ENCODE peak calls at places on chromosomes 1 and 21, in seven cellular contexts. M is right cardiac atrium; P is effector memory CD8-positive, alpha-beta T cell; Y is activated CD8-positive, alpha-beta memory T cell treated with anti-CD3 and anti-CD28 coated beads, Interleukin-2, amount 10 ng/mL, durations not matched to agents 7 days and 5 days; O is Right ventricle myocardium inferior; W is left lung; B is activated naive CD8-positive, alpha-beta T cell treated with anti-CD3 and anti-CD28 coated beads, Interleukin-2, amount 10 ng/mL, durations not matched to agents 7 days and 5 days. U is an unnamed sample.

GRCh38 chr1:43438006-43438405 is 15.7 kb downstream of the HYI start:
- ATAC-seq in M (no peak), O (no peak), P (no peak), B (no peak), W (no peak), Y (no peak), U (no peak)

GRCh38 chr1:236159704-236160539 is 17.6 kb downstream of the GPR137B start:
- ATAC-seq in O (no peak), P (peak), W (no peak), Y (peak), B (no peak), M (no peak), U (no peak)

GRCh38 chr1:14111121-14111520 is 411.1 kb downstream of the PRDM2 start:
- ATAC-seq in Y (no peak), P (no peak), B (no peak), M (no peak), W (no peak), O (no peak), U (no peak)

GRCh38 chr1:84968865-84969264 is 28.0 kb downstream of the MCOLN2 start:
- ATAC-seq in P (no peak), O (no peak), B (no peak), Y (no peak), W (no peak), M (no peak), U (no peak)

GRCh38 chr1:11422701-11423100 is 56.3 kb upstream of the DISP3 start:
- ATAC-seq in O (no peak), W (no peak), Y (no peak), P (no peak), M (no peak), B (no peak), U (no peak)

GRCh38 chr1:68484618-68485017 is 12.3 kb downstream of the DEPDC1 start:
- ATAC-seq in W (no peak), Y (no peak), P (no peak), O (no peak), M (no peak), B (no peak), U (no peak)

GRCh38 chr21:16418663-16419062 is 688.9 kb downstream of the USP25 start:
- ATAC-seq in B (no peak), M (peak), P (no peak), W (no peak), Y (no peak), O (no peak), U (no peak)

GRCh38 chr1:119045091-119045746 is 57.1 kb upstream of the TBX15 start:
- ATAC-seq in W (no peak), O (no peak), B (no peak), Y (no peak), P (no peak), M (no peak), U (no peak)

GRCh38 chr1:89905391-89906058 is 84.7 kb downstream of the LRRC8D start:
- ATAC-seq in B (no peak), W (no peak), P (no peak), O (no peak), Y (no peak), M (no peak), U (no peak)

GRCh38 chr1:235968837-235969236 is 96.1 kb downstream of the NID1 start:
- ATAC-seq in P (no peak), B (no peak), Y (no peak), O (no peak), M (no peak), W (no peak), U (no peak)

GRCh38 chr1:67555487-67556296 is 125.5 kb upstream of the SERBP1 start:
- ATAC-seq in Y (no peak), B (no peak), W (peak), P (no peak), M (no peak), O (no peak), U (no peak)

GRCh38 chr21:34100337-34100736 is 27.0 kb downstream of the MRPS6 start:
- ATAC-seq in O (no peak), B (no peak), P (no peak), W (no peak), Y (no peak), M (no peak), U (no peak)

GRCh38 chr21:20971296-20971921 is 26.8 kb upstream of the NCAM2 start:
- ATAC-seq in M (no peak), Y (no peak), W (peak), B (no peak), P (no peak), O (peak), U (no peak)

GRCh38 chr1:169086603-169087455 is 19.7 kb upstream of the ATP1B1 start:
- ATAC-seq in B (no peak), W (peak), M (peak), O (peak), Y (no peak), P (peak), U (peak)

GRCh38 chr1:66288048-66288447 is 245.9 kb upstream of the SGIP1 start:
- ATAC-seq in P (peak), B (peak), Y (no peak), W (no peak), M (no peak), O (no peak), U (no peak)

GRCh38 chr1:155984341-155984740 is 6.0 kb upstream of the ARHGEF2 start:
- ATAC-seq in P (no peak), W (peak), Y (no peak), B (no peak), M (no peak), O (no peak), U (no peak)

GRCh38 chr1:116287341-116288200 is 85.5 kb upstream of the ATP1A1 start:
- ATAC-seq in M (no peak), W (no peak), B (no peak), Y (no peak), O (no peak), P (no peak), U (no peak)

GRCh38 chr1:13960376-13960987 is 260.5 kb downstream of the PRDM2 start:
- ATAC-seq in Y (peak), B (no peak), O (peak), W (peak), M (peak), P (peak), U (peak)

GRCh38 chr1:175933801-175934200 is 190.4 kb upstream of the TNR start:
- ATAC-seq in B (no peak), P (no peak), O (peak), M (no peak), W (no peak), Y (no peak), U (no peak)

GRCh38 chr1:198655464-198656121 is 16.8 kb downstream of the PTPRC start:
- ATAC-seq in O (no peak), P (no peak), M (no peak), W (no peak), Y (peak), B (no peak), U (no peak)

GRCh38 chr1:218421531-218421930 is 76.4 kb downstream of the TGFB2 start:
- ATAC-seq in M (no peak), Y (no peak), O (no peak), B (no peak), W (no peak), P (no peak), U (no peak)

GRCh38 chr1:18945401-18945849 is 11.1 kb downstream of the IFFO2 start:
- ATAC-seq in M (no peak), O (no peak), Y (no peak), B (no peak), W (no peak), P (no peak), U (no peak)

GRCh38 chr21:44327603-44327974 is 11.6 kb downstream of the CFAP410 start:
- ATAC-seq in O (no peak), Y (no peak), M (no peak), B (no peak), P (no peak), W (no peak), U (no peak)

GRCh38 chr1:160308451-160309182 is 23.7 kb upstream of the PEX19 start:
- ATAC-seq in P (no peak), W (no peak), O (peak), B (no peak), M (peak), Y (no peak), U (no peak)

GRCh38 chr1:12773438-12773837 is at the start of gene PRAMEF12:
- ATAC-seq in O (no peak), Y (no peak), B (no peak), P (no peak), W (no peak), M (no peak), U (no peak)

GRCh38 chr1:25617626-25618432 is 1.2 kb downstream of the MAN1C1 start:
- ATAC-seq in W (no peak), M (no peak), O (no peak), Y (no peak), B (no peak), P (no peak), U (no peak)

GRCh38 chr1:209607102-209607794 is 23.7 kb downstream of the CAMK1G start:
- ATAC-seq in M (no peak), Y (no peak), O (no peak), W (peak), B (no peak), P (no peak), U (no peak)

GRCh38 chr1:984476-984814 is 2.6 kb upstream of the PERM1 start:
- ATAC-seq in W (no peak), M (no peak), O (no peak), P (peak), Y (no peak), B (no peak), U (no peak)

GRCh38 chr1:217088521-217089221 is 365.4 kb upstream of the ESRRG start:
- ATAC-seq in W (no peak), M (peak), O (peak), Y (no peak), P (no peak), B (no peak), U (no peak)

GRCh38 chr1:210233216-210233494 is 559 bp downstream of the SERTAD4 start:
- ATAC-seq in M (peak), B (peak), O (peak), P (peak), W (peak), Y (peak), U (peak)

GRCh38 chr1:172002725-172003345 is 161.5 kb downstream of the DNM3 start:
- ATAC-seq in P (peak), B (no peak), W (peak), Y (no peak), O (no peak), M (no peak), U (no peak)

GRCh38 chr1:172292840-172293239 is 127.6 kb upstream of the C1orf105 start:
- ATAC-seq in B (no peak), W (no peak), M (no peak), Y (no peak), P (no peak), O (no peak), U (no peak)

GRCh38 chr1:42335809-42336518 is 929 bp upstream of the FOXJ3 start:
- ATAC-seq in Y (no peak), M (peak), B (no peak), O (no peak), P (no peak), W (peak), U (peak)

GRCh38 chr1:89698624-89699023 is 65.7 kb downstream of the LRRC8C start:
- ATAC-seq in O (no peak), W (no peak), B (peak), Y (peak), P (peak), M (no peak), U (no peak)